ENCODE peak calls at places on chromosomes 4 and X, in seven cellular contexts. A is AG04449, C is bronchial epithelial cell, Y is B cell, J is Peyer's patch, O is PC-9, D is mesothelial cell of epicardium. H is an unnamed sample.

GRCh38 chr4:38621004-38621684 is 42.9 kb upstream of the KLF3 start:
- DNase-seq in A (no peak), C (peak), Y (no peak), J (peak), O (peak), D (no peak), H (no peak)

GRCh38 chrX:119477812-119478232 is 9.6 kb downstream of the SLC25A5 start:
- DNase-seq in A (peak), C (peak), Y (no peak), J (peak), O (peak), D (no peak), H (no peak)

GRCh38 chr4:80188801-80189458 is 8.4 kb upstream of the PRDM8 start:
- DNase-seq in A (no peak), C (no peak), Y (no peak), J (no peak), O (no peak), D (no peak), H (no peak)

GRCh38 chr4:156970501-156971167 is 965 bp downstream of the PDGFC start:
- DNase-seq in A (no peak), C (peak), Y (no peak), J (peak), O (peak), D (peak), H (no peak)

GRCh38 chr4:54941994-54942552 is 183.3 kb downstream of the KDR start:
- DNase-seq in A (no peak), C (no peak), Y (no peak), J (peak), O (no peak), D (no peak), H (peak)

GRCh38 chr4:52234539-52235174 is 183.6 kb downstream of the SPATA18 start:
- DNase-seq in A (peak), C (peak), Y (no peak), J (no peak), O (no peak), D (no peak), H (no peak)

GRCh38 chr4:105106416-105106815 is 40.3 kb upstream of the TET2 start:
- DNase-seq in A (no peak), C (peak), Y (no peak), J (no peak), O (no peak), D (no peak), H (no peak)

GRCh38 chr4:126916626-126917140 is 716.1 kb upstream of the INTU start:
- DNase-seq in A (peak), C (peak), Y (no peak), J (no peak), O (no peak), D (no peak), H (no peak)

GRCh38 chrX:53230116-53230515 is 5.1 kb upstream of the KDM5C start:
- DNase-seq in A (no peak), C (no peak), Y (no peak), J (no peak), O (no peak), D (no peak), H (no peak)

GRCh38 chrX:110665223-110665622 is 130.4 kb downstream of the CHRDL1 start:
- DNase-seq in A (no peak), C (no peak), Y (no peak), J (no peak), O (no peak), D (no peak), H (no peak)

GRCh38 chrX:110671068-110671803 is 124.4 kb downstream of the CHRDL1 start:
- DNase-seq in A (no peak), C (peak), Y (no peak), J (no peak), O (no peak), D (no peak), H (no peak)

GRCh38 chrX:110669572-110669971 is 126.0 kb downstream of the CHRDL1 start:
- DNase-seq in A (no peak), C (no peak), Y (no peak), J (no peak), O (no peak), D (no peak), H (no peak)

GRCh38 chrX:110667706-110668105 is 127.9 kb downstream of the CHRDL1 start:
- DNase-seq in A (no peak), C (no peak), Y (no peak), J (no peak), O (peak), D (no peak), H (no peak)

DNA sequence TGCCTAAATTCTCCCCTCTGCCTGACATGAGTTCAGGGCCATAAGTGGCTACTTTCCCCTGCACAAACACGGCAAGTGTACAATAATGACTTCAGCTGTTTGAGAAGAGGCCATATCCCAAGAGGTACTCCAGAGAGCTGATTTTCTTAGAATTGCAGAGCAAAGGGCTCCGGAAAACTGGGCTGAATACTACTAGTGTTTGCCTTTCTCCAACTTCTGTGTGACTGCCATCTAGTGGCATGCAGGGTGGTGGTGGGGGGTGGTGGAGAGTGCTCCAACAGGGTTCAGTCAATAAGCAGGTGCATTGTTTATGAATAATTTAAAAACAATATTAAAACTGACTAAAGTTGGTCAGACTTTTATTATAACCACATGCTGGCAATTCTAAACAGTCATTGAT is 130.0 kb downstream of the CHRDL1 start:
- DNase-seq in A (no peak), C (peak), Y (no peak), J (no peak), O (peak), D (no peak), H (peak)
- TF ChIP-seq CTCF in A (peak), C (no peak), Y (peak), J (no peak), O (peak), D (peak), H (no peak)

GRCh38 chrX:135481696-135482179 is 38.7 kb upstream of the INTS6L start:
- DNase-seq in A (no peak), C (no peak), Y (no peak), J (no peak), O (no peak), D (no peak), H (no peak)

GRCh38 chrX:135480076-135480475 is 40.4 kb upstream of the INTS6L start:
- DNase-seq in A (no peak), C (no peak), Y (no peak), J (no peak), O (no peak), D (no peak), H (no peak)

GRCh38 chrX:135489542-135489941 is 30.9 kb upstream of the INTS6L start:
- DNase-seq in A (no peak), C (no peak), Y (no peak), J (no peak), O (no peak), D (no peak), H (no peak)

DNA sequence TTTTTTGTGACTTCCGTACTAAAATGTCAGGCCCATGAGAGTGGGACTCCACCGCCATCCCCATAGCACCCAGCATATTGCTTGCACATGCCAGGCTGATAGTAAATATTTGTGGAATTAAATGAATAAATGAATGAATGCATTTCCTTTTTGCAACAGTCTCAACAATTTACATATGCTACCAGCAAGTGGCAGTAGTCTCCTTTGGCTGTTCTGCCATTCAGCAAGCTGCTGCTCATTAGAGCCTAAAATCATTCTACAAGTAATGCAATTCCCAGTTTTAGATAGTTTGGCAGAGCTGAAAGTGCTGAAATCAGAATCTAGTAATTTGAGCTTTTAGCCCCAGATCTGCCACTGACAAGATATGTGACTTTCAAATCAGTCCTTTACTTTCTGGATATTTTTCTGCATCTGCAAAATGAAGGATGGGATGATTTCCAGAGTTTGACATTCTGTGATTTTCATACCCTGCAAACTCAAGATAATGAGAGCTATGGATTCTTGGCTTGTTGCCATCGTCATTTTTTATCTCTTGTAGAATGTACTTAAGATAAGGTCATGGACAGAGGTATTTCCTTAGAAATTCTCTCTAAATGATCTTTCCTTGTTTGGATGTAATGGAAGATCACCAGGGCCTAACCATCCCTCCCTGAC is 35.7 kb upstream of the INTS6L start:
- DNase-seq in A (peak), C (peak), Y (no peak), J (peak), O (no peak), D (no peak), H (peak)
- TF ChIP-seq CTCF in A (peak), C (peak), Y (peak), J (peak), O (peak), D (no peak), H (peak)

GRCh38 chr4:8744083-8744805 is 127.4 kb downstream of the HMX1 start:
- DNase-seq in A (no peak), C (no peak), Y (no peak), J (peak), O (no peak), D (peak), H (no peak)
- TF ChIP-seq CTCF in A (no peak), C (no peak), Y (no peak), J (no peak), O (no peak), D (no peak), H (no peak)

GRCh38 chrX:129823523-129823922 is 20.2 kb downstream of the ZDHHC9 start:
- DNase-seq in A (no peak), C (no peak), Y (no peak), J (no peak), O (no peak), D (no peak), H (peak)
- TF ChIP-seq CTCF in A (no peak), C (no peak), Y (peak), J (no peak), O (peak), D (no peak), H (peak)

GRCh38 chrX:115366535-115366934 is 77.0 kb downstream of the LUZP4 start:
- DNase-seq in A (no peak), C (no peak), Y (no peak), J (no peak), O (no peak), D (no peak), H (no peak)

GRCh38 chrX:115360220-115360781 is 70.8 kb downstream of the LUZP4 start:
- DNase-seq in A (no peak), C (no peak), Y (no peak), J (no peak), O (no peak), D (no peak), H (no peak)

GRCh38 chrX:115364625-115365024 is 75.1 kb downstream of the LUZP4 start:
- DNase-seq in A (no peak), C (no peak), Y (no peak), J (no peak), O (no peak), D (no peak), H (no peak)

GRCh38 chrX:115367455-115367854 is 77.9 kb downstream of the LUZP4 start:
- DNase-seq in A (no peak), C (peak), Y (no peak), J (no peak), O (no peak), D (no peak), H (no peak)

GRCh38 chrX:115362334-115363095 is 73.0 kb downstream of the LUZP4 start:
- DNase-seq in A (no peak), C (no peak), Y (no peak), J (no peak), O (no peak), D (no peak), H (peak)
- TF ChIP-seq CTCF in A (no peak), C (no peak), Y (no peak), J (no peak), O (no peak), D (peak), H (no peak)

DNA sequence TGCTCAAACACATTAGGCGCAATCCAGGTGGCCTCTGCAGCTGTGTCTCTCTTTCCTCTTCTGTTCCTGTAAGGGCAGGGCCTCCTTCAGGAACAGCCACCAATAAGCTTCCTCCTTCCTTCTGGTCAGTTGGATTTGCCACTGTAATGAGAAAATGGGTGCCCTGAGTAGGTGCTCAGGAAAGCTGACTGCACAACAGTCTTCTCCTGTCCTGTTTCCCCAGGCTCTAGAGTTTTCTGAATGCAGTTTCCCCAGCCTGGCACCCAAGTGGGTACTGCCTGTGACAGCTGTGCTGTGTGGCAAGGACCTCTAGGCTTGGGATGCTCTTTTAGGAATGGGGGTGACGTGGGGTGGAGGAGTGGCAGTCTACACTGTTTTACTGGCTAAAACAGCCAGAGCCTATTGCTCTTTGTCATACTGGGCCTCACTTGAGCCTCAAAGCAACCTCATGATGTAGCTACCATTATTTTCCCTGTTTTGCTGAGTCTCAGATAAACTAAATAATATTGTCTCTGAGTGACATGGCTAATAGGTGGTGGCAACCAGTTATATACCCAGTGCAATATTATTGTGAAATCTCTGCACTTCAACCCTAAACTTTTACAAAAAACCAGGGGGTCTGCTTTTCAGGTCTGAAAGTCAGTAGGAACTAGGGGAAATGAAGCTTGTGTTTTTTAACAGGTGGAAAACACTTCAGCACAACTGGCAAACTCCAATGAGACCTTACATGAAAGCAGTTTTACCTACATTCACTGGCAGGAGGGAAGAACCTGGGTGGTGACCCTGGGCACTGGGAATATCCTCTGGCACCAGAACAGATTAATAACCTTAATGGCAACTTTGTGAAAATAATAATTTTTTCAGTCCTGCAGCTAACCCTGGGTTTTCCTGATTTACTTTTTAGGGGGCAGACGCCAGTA is 1.1 kb downstream of the CXCL2 start:
- DNase-seq in A (no peak), C (no peak), Y (no peak), J (no peak), O (no peak), D (no peak), H (no peak)
- TF ChIP-seq CTCF in A (no peak), C (no peak), Y (no peak), J (no peak), O (no peak), D (no peak), H (no peak)